ENCODE peak calls at places on chromosomes 3 and 15, in seven cellular contexts. A is T-helper 22 cell; U is CD4-positive, alpha-beta T cell; X is HS-27A; J is ACHN; W is ELR; E is left ventricle myocardium inferior. O is an unnamed sample.

GRCh38 chr3:29275309-29275708 is 5.6 kb upstream of the RBMS3 start:
- DNase-seq in E (peak), A (no peak), J (no peak), W (no peak), X (no peak), U (no peak), O (no peak)

GRCh38 chr15:31448635-31448979 is 122.0 kb downstream of the KLF13 start:
- DNase-seq in X (no peak), W (no peak), E (no peak), J (no peak), A (no peak), U (no peak), O (no peak)

GRCh38 chr3:101801174-101801573 is 22.2 kb downstream of the NXPE3 start:
- DNase-seq in W (no peak), A (no peak), J (no peak), E (no peak), U (no peak), X (no peak), O (no peak)

GRCh38 chr3:125240496-125240895 is 27.9 kb upstream of the SLC12A8 start:
- DNase-seq in A (no peak), J (no peak), U (no peak), X (no peak), W (peak), E (no peak), O (no peak)

GRCh38 chr15:26974120-26974780 is 3.3 kb downstream of the GABRG3 start:
- DNase-seq in A (no peak), U (no peak), X (no peak), E (no peak), J (peak), W (peak), O (no peak)

GRCh38 chr3:197541756-197542539 is 13.8 kb downstream of the BDH1 start:
- DNase-seq in J (no peak), E (peak), A (no peak), W (peak), U (no peak), X (no peak), O (no peak)

GRCh38 chr3:32703491-32703968 is 18.5 kb downstream of the CNOT10 start:
- DNase-seq in W (no peak), U (no peak), E (no peak), X (no peak), J (peak), A (no peak), O (no peak)

GRCh38 chr3:188358787-188359493 is 205.0 kb downstream of the LPP start:
- DNase-seq in E (no peak), X (no peak), W (no peak), A (no peak), J (no peak), U (no peak), O (no peak)

GRCh38 chr3:31880020-31880419 is 101.0 kb downstream of the OSBPL10 start:
- DNase-seq in A (no peak), X (no peak), J (peak), U (no peak), E (no peak), W (no peak), O (no peak)

GRCh38 chr3:103813955-103814354 is 1379.1 kb downstream of the ZPLD1 start:
- DNase-seq in E (no peak), J (no peak), A (no peak), W (no peak), X (no peak), U (no peak), O (no peak)

GRCh38 chr15:56732135-56732880 is 1.0 kb downstream of the ZNF280D start:
- DNase-seq in W (peak), E (no peak), J (peak), U (no peak), X (peak), A (no peak), O (no peak)

GRCh38 chr3:101836907-101837598 is 12.3 kb upstream of the NFKBIZ start:
- DNase-seq in A (no peak), W (peak), E (no peak), X (no peak), J (no peak), U (no peak), O (no peak)

GRCh38 chr15:93086791-93087190 is 2.2 kb downstream of the RGMA start:
- DNase-seq in W (no peak), J (no peak), U (no peak), X (no peak), E (no peak), A (no peak), O (no peak)

GRCh38 chr15:97692317-97693015 is 268.0 kb upstream of the ARRDC4 start:
- DNase-seq in A (no peak), J (no peak), W (no peak), E (no peak), U (no peak), X (no peak), O (no peak)

GRCh38 chr15:70142322-70143191 is 44.8 kb upstream of the TLE3 start:
- DNase-seq in W (peak), A (no peak), U (no peak), X (no peak), E (peak), J (peak), O (no peak)

GRCh38 chr3:8983591-8983990 is 20.3 kb upstream of the RAD18 start:
- DNase-seq in U (no peak), X (no peak), E (no peak), A (no peak), J (no peak), W (no peak), O (no peak)

GRCh38 chr3:172334743-172335142 is 113.5 kb downstream of the GHSR start:
- DNase-seq in J (no peak), E (no peak), A (no peak), X (no peak), U (no peak), W (no peak), O (no peak)

GRCh38 chr3:127668906-127669305 is 3.8 kb upstream of the ABTB1 start:
- DNase-seq in X (no peak), E (no peak), A (no peak), U (no peak), J (no peak), W (no peak), O (no peak)

GRCh38 chr3:181292984-181293383 is 303.4 kb upstream of the DNAJC19 start:
- DNase-seq in A (no peak), U (no peak), W (peak), E (no peak), J (peak), X (no peak), O (no peak)

O was measured in activated T-helper 2 cell treated with anti-CD3 and anti-CD28 coated beads, Interferon-gamma antibody, Interleukin-2, Interleukin-4, amounts not matched to agents 10 μg/mL and 5 μg/mL and 100 μg/mL, durations not matched to agents 14 hours and 24 hours and 36 hours.